ENCODE peak calls at places on chromosomes 2 and 18, in six cellular contexts. One of them, this sample, is unnamed.

GRCh38 chr18:42730272-42730671 is 385.2 kb downstream of the RIT2 start:
- DNase-seq in A549: no peak
- DNase-seq in GM12878: no peak
- DNase-seq in K562: no peak
- DNase-seq in HepG2: no peak
- DNase-seq in endothelial cell of umbilical vein: no peak
- DNase-seq in this sample: no peak

GRCh38 chr2:160912276-160912675 is 248.0 kb upstream of the TANK start:
- DNase-seq in A549: no peak
- DNase-seq in GM12878: no peak
- DNase-seq in K562: no peak
- DNase-seq in HepG2: no peak
- DNase-seq in endothelial cell of umbilical vein: no peak
- DNase-seq in this sample: no peak

GRCh38 chr2:203909946-203910476 is 26.6 kb upstream of the ICOS start:
- DNase-seq in A549: no peak
- DNase-seq in GM12878: no peak
- DNase-seq in K562: no peak
- DNase-seq in HepG2: no peak
- DNase-seq in endothelial cell of umbilical vein: no peak
- DNase-seq in this sample: no peak

GRCh38 chr2:66576381-66577330 is 141.7 kb downstream of the MEIS1 start:
- DNase-seq in A549: peak; percentile 37
- DNase-seq in GM12878: no peak
- DNase-seq in K562: no peak
- DNase-seq in HepG2: peak; percentile 44
- DNase-seq in endothelial cell of umbilical vein: peak; percentile 46
- DNase-seq in this sample: no peak

GRCh38 chr2:43448011-43448821 is 147.6 kb downstream of the THADA start:
- DNase-seq in A549: no peak
- DNase-seq in GM12878: no peak
- DNase-seq in K562: no peak
- DNase-seq in HepG2: no peak
- DNase-seq in endothelial cell of umbilical vein: no peak
- DNase-seq in this sample: no peak

GRCh38 chr2:67046568-67046967 is 350.6 kb upstream of the ETAA1 start:
- DNase-seq in A549: no peak
- DNase-seq in GM12878: no peak
- DNase-seq in K562: no peak
- DNase-seq in HepG2: no peak
- DNase-seq in endothelial cell of umbilical vein: no peak
- DNase-seq in this sample: no peak

GRCh38 chr18:59823611-59824195 is 76.1 kb upstream of the PMAIP1 start:
- DNase-seq in A549: peak; percentile 66
- DNase-seq in GM12878: no peak
- DNase-seq in K562: peak; percentile 40
- DNase-seq in HepG2: peak; percentile 60
- DNase-seq in endothelial cell of umbilical vein: peak; percentile 51
- DNase-seq in this sample: peak; percentile 60

GRCh38 chr2:17043173-17043572 is 377.5 kb upstream of the CYRIA start:
- DNase-seq in A549: no peak
- DNase-seq in GM12878: no peak
- DNase-seq in K562: no peak
- DNase-seq in HepG2: no peak
- DNase-seq in endothelial cell of umbilical vein: no peak
- DNase-seq in this sample: no peak

GRCh38 chr2:134408386-134408785 is 154.5 kb downstream of the MGAT5 start:
- DNase-seq in A549: no peak
- DNase-seq in GM12878: no peak
- DNase-seq in K562: no peak
- DNase-seq in HepG2: no peak
- DNase-seq in endothelial cell of umbilical vein: no peak
- DNase-seq in this sample: no peak

GRCh38 chr2:230687498-230687897 is 25.1 kb upstream of the CAB39 start:
- DNase-seq in A549: peak; percentile 38
- DNase-seq in GM12878: no peak
- DNase-seq in K562: no peak
- DNase-seq in HepG2: no peak
- DNase-seq in endothelial cell of umbilical vein: no peak
- DNase-seq in this sample: no peak

GRCh38 chr2:136703214-136703613 is 62.1 kb upstream of the THSD7B start:
- DNase-seq in A549: no peak
- DNase-seq in GM12878: no peak
- DNase-seq in K562: no peak
- DNase-seq in HepG2: no peak
- DNase-seq in endothelial cell of umbilical vein: no peak
- DNase-seq in this sample: no peak

GRCh38 chr2:174327559-174327897 is 7.2 kb upstream of the SP9 start:
- DNase-seq in A549: no peak
- DNase-seq in GM12878: no peak
- DNase-seq in K562: peak; percentile 7
- DNase-seq in HepG2: no peak
- DNase-seq in endothelial cell of umbilical vein: no peak
- DNase-seq in this sample: no peak

GRCh38 chr2:156883828-156884615 is 373.5 kb upstream of the GALNT5 start:
- DNase-seq in A549: peak; percentile 62
- DNase-seq in GM12878: no peak
- DNase-seq in K562: no peak
- DNase-seq in HepG2: no peak
- DNase-seq in endothelial cell of umbilical vein: no peak
- DNase-seq in this sample: peak; percentile 19

GRCh38 chr2:23092831-23093230 is 292.1 kb upstream of the KLHL29 start:
- DNase-seq in A549: no peak
- DNase-seq in GM12878: no peak
- DNase-seq in K562: no peak
- DNase-seq in HepG2: no peak
- DNase-seq in endothelial cell of umbilical vein: no peak
- DNase-seq in this sample: peak; percentile 27

GRCh38 chr2:54629914-54630609 is 93.4 kb upstream of the EML6 start:
- DNase-seq in A549: peak; percentile 89
- DNase-seq in GM12878: peak; percentile 40
- DNase-seq in K562: no peak
- DNase-seq in HepG2: peak; percentile 81
- DNase-seq in endothelial cell of umbilical vein: no peak
- DNase-seq in this sample: peak; percentile 13

GRCh38 chr2:153487482-153487881 is 8.9 kb upstream of the RPRM start:
- DNase-seq in A549: no peak
- DNase-seq in GM12878: no peak
- DNase-seq in K562: no peak
- DNase-seq in HepG2: no peak
- DNase-seq in endothelial cell of umbilical vein: no peak
- DNase-seq in this sample: no peak

GRCh38 chr2:204881519-204882111 is 336.3 kb downstream of the PARD3B start:
- DNase-seq in A549: no peak
- DNase-seq in GM12878: no peak
- DNase-seq in K562: no peak
- DNase-seq in HepG2: no peak
- DNase-seq in endothelial cell of umbilical vein: no peak
- DNase-seq in this sample: no peak

GRCh38 chr18:2982452-2983172 is 30.3 kb downstream of the LPIN2 start:
- DNase-seq in A549: peak; percentile 41
- DNase-seq in GM12878: no peak
- DNase-seq in K562: no peak
- DNase-seq in HepG2: peak; percentile 68
- DNase-seq in endothelial cell of umbilical vein: peak; percentile 57
- DNase-seq in this sample: no peak

GRCh38 chr2:237669628-237670351 is 42.4 kb downstream of the LRRFIP1 start:
- DNase-seq in A549: peak; percentile 24
- DNase-seq in GM12878: peak; percentile 68
- DNase-seq in K562: no peak
- DNase-seq in HepG2: peak; percentile 85
- DNase-seq in endothelial cell of umbilical vein: no peak
- DNase-seq in this sample: no peak

GRCh38 chr2:230865766-230866703 is 1.3 kb downstream of the ITM2C start:
- DNase-seq in A549: no peak
- DNase-seq in GM12878: no peak
- DNase-seq in K562: peak; percentile 23
- DNase-seq in HepG2: no peak
- DNase-seq in endothelial cell of umbilical vein: no peak
- DNase-seq in this sample: peak; percentile 78

GRCh38 chr18:72652990-72653593 is 109.0 kb upstream of the CBLN2 start:
- DNase-seq in A549: peak; percentile 43
- DNase-seq in GM12878: no peak
- DNase-seq in K562: peak; percentile 7
- DNase-seq in HepG2: peak; percentile 48
- DNase-seq in endothelial cell of umbilical vein: peak; percentile 26
- DNase-seq in this sample: peak; percentile 59

GRCh38 chr2:121689356-121689755 is 40.1 kb upstream of the CLASP1 start:
- DNase-seq in A549: peak; percentile 57
- DNase-seq in GM12878: no peak
- DNase-seq in K562: peak; percentile 38
- DNase-seq in HepG2: peak; percentile 69
- DNase-seq in endothelial cell of umbilical vein: peak; percentile 77
- DNase-seq in this sample: peak; percentile 22

GRCh38 chr18:23317975-23318675 is 135.0 kb upstream of the RIOK3 start:
- DNase-seq in A549: no peak
- DNase-seq in GM12878: no peak
- DNase-seq in K562: no peak
- DNase-seq in HepG2: no peak
- DNase-seq in endothelial cell of umbilical vein: no peak
- DNase-seq in this sample: no peak

GRCh38 chr2:131037398-131038257 is 55.6 kb downstream of the FAM168B start:
- DNase-seq in A549: no peak
- DNase-seq in GM12878: no peak
- DNase-seq in K562: peak; percentile 37
- DNase-seq in HepG2: no peak
- DNase-seq in endothelial cell of umbilical vein: no peak
- DNase-seq in this sample: no peak

GRCh38 chr18:53603281-53603680 is 621.2 kb downstream of the MBD2 start:
- DNase-seq in A549: no peak
- DNase-seq in GM12878: no peak
- DNase-seq in K562: no peak
- DNase-seq in HepG2: no peak
- DNase-seq in endothelial cell of umbilical vein: no peak
- DNase-seq in this sample: no peak

GRCh38 chr2:144648837-144649485 is 129.0 kb upstream of the ZEB2 start:
- DNase-seq in A549: no peak
- DNase-seq in GM12878: no peak
- DNase-seq in K562: no peak
- DNase-seq in HepG2: no peak
- DNase-seq in endothelial cell of umbilical vein: no peak
- DNase-seq in this sample: no peak

DNA sequence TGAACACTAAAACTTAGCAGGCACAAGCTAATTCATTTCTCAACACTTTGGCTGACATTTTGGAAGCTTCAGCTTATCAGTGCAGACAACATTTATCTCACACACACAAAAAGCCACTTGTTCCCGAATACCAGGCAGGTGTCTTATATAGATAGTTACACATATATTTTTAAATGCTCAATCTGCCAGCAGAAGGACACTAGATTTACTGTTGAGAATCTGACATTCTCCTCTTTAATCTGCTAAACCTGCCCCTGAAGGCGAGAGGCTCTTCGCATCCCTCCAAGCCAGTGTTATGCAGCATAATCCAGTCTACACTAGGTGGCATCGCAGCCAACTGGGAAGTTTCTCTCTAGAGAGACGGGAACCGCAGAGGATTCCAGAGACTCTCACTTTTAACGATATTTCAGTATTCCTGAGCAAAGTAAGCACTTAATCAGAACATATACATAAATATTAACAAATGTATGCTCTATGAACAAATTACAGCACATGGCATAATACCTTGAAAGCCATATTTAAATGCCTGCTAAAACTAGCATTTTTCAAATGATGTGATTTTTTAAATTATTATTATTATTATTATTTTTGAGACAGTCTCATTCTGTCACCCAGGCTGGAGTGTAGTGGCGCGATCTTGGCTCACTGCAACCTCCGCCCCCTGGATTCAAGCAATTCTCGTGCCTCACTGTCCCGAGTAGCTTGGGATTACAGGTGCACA is 90.2 kb upstream of the SCG2 start:
- DNase-seq in A549: peak; percentile 76
- DNase-seq in GM12878: no peak
- DNase-seq in K562: peak; percentile 30
- DNase-seq in HepG2: peak; percentile 54
- DNase-seq in endothelial cell of umbilical vein: peak; percentile 69
- DNase-seq in this sample: peak; percentile 18
- TF ChIP-seq MYC in A549: no peak
- TF ChIP-seq MYC in GM12878: no peak
- TF ChIP-seq MYC in K562: no peak
- TF ChIP-seq MYC in HepG2: no peak
- TF ChIP-seq MYC in endothelial cell of umbilical vein: no peak
- TF ChIP-seq MYC in this sample: no peak

DNA sequence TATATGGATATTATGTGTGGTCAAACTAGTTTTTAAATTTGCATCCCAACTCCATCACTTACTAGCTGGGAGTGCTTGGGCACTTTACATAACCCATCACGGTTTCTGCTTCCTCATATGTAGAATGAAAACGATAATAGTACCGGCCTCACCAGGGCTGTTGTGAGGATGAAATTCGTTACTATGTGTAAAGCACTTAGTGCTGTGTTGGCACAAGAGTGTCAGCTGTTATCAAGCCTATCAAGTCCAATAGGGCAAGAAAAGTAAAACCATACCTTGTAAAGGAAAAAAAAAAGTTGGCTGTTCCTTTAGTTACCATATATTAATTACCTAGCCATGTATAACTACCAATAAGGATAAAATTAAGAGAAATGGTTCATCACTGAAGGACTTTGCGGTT is 65.4 kb downstream of the TET3 start:
- DNase-seq in A549: no peak
- DNase-seq in GM12878: no peak
- DNase-seq in K562: no peak
- DNase-seq in HepG2: no peak
- DNase-seq in endothelial cell of umbilical vein: no peak
- DNase-seq in this sample: no peak
- H3K4me3 ChIP-seq in A549: no peak overlapping the region
- H3K4me3 ChIP-seq in GM12878: no peak overlapping the region
- H3K4me3 ChIP-seq in K562: no peak overlapping the region
- H3K4me3 ChIP-seq in HepG2: no peak overlapping the region
- H3K4me3 ChIP-seq in endothelial cell of umbilical vein: no peak overlapping the region
- H3K4me3 ChIP-seq in this sample: no peak overlapping the region

DNA sequence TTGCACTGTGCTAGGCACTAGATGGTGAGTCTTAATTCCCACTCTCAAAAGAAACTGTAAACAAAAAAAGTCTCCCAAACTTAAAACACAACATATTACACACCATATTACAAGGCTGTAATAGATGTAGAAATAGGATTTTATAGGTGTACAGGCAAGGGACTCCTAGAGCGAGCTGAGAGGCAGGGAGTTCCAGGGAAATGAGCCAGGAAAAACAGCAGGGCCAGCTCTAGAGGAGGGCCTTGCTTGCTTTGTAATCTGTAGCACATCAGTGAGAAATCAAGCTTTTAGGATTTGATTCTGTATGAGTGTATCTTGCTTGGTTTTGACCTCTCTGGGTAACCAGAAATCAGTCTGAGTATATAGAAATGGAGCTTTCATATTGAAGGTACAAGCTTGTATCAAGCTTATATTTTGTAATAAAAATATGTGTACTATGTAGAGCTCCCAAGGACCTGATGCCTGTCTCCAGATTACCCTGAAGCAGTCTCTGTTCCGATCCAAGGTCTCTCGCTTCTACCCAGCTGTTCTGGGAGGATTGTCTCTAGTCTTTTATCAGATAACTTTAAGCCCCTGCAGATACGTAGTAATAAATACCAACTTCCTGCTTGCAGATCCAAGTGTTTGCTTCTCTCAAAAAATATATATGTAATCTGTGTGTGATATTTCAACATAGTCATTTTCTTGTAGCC is 73.0 kb downstream of the MYO1B start:
- DNase-seq in A549: no peak
- DNase-seq in GM12878: no peak
- DNase-seq in K562: no peak
- DNase-seq in HepG2: no peak
- DNase-seq in endothelial cell of umbilical vein: peak; percentile 14
- DNase-seq in this sample: no peak
- TF ChIP-seq MYC in A549: no peak
- TF ChIP-seq MYC in GM12878: no peak
- TF ChIP-seq MYC in K562: no peak
- TF ChIP-seq MYC in HepG2: no peak
- TF ChIP-seq MYC in endothelial cell of umbilical vein: no peak
- TF ChIP-seq MYC in this sample: no peak

GRCh38 chr18:63236990-63237389 is 82.6 kb downstream of the BCL2 start:
- DNase-seq in A549: no peak
- DNase-seq in GM12878: no peak
- DNase-seq in K562: no peak
- DNase-seq in HepG2: no peak
- DNase-seq in endothelial cell of umbilical vein: no peak
- DNase-seq in this sample: no peak
- H3K4me3 ChIP-seq in A549: no peak overlapping the region
- H3K4me3 ChIP-seq in GM12878: no peak overlapping the region
- H3K4me3 ChIP-seq in K562: no peak overlapping the region
- H3K4me3 ChIP-seq in HepG2: no peak overlapping the region
- H3K4me3 ChIP-seq in endothelial cell of umbilical vein: no peak overlapping the region
- H3K4me3 ChIP-seq in this sample: no peak overlapping the region

This sample was measured in NB4.